ENCODE peak calls at places on chromosomes 12 and 14, in five cellular contexts. P, X, J, A and D are unnamed samples. For H3K4me1, the result is how much of the 10 kb centered on the place peaks cover.

GRCh38 chr14:90545966-90546751 is 149.3 kb downstream of the CALM1 start:
- DNase-seq in X (no peak), P (no peak), J (peak), A (peak), D (no peak)

GRCh38 chr12:128542844-128543243 is 275.9 kb downstream of the TMEM132C start:
- DNase-seq in J (no peak), X (no peak), A (no peak), P (no peak), D (no peak)

GRCh38 chr14:52703225-52703624 is 3.8 kb upstream of the PSMC6 start:
- DNase-seq in A (peak), P (peak), X (no peak), J (peak), D (peak)

GRCh38 chr14:32662234-32662633 is 276.4 kb upstream of the NPAS3 start:
- DNase-seq in J (no peak), P (no peak), X (no peak), A (no peak), D (no peak)

GRCh38 chr12:122871851-122872785 is 23.8 kb downstream of the VPS37B start:
- DNase-seq in A (peak), J (peak), P (peak), X (no peak), D (no peak)

GRCh38 chr12:31728917-31729640 is at the start of gene AMN1:
- DNase-seq in A (peak), J (peak), P (peak), X (peak), D (peak)

GRCh38 chr12:68364893-68365725 is 32.9 kb upstream of the MDM1 start:
- DNase-seq in X (peak), P (peak), A (peak), J (peak), D (peak)

GRCh38 chr12:93245543-93245942 is 132.2 kb upstream of the NUDT4 start:
- DNase-seq in A (no peak), J (no peak), P (no peak), X (no peak), D (no peak)

GRCh38 chr12:121050725-121051124 is 11.7 kb upstream of the OASL start:
- DNase-seq in A (no peak), J (no peak), P (peak), X (no peak), D (no peak)

GRCh38 chr14:74756326-74756725 is 6.8 kb upstream of the YLPM1 start:
- DNase-seq in J (no peak), A (no peak), P (no peak), X (no peak), D (no peak)

GRCh38 chr12:98591209-98591608 is 2.3 kb upstream of the SLC25A3 start:
- DNase-seq in X (no peak), P (peak), J (no peak), A (no peak), D (no peak)

GRCh38 chr14:36805116-36805515 is 143.5 kb downstream of the PAX9 start:
- DNase-seq in A (no peak), P (no peak), X (no peak), J (no peak), D (no peak)

GRCh38 chr12:129401572-129401971 is 502.3 kb downstream of the TMEM132D start:
- DNase-seq in A (peak), J (peak), X (no peak), P (no peak), D (no peak)

GRCh38 chr12:68269727-68270126 is 16.3 kb upstream of the IL22 start:
- DNase-seq in X (no peak), A (no peak), P (no peak), J (no peak), D (no peak)

GRCh38 chr14:69612759-69613145 is 1.4 kb downstream of the SUSD6 start:
- DNase-seq in J (no peak), X (no peak), A (no peak), P (no peak), D (no peak)

GRCh38 chr12:30978639-30979038 is 52.1 kb downstream of the TSPAN11 start:
- DNase-seq in X (no peak), A (no peak), P (no peak), J (no peak), D (no peak)

GRCh38 chr14:103385994-103386491 is 828 bp downstream of the MARK3 start:
- DNase-seq in P (peak), X (no peak), J (peak), A (peak), D (no peak)

GRCh38 chr12:117882603-117883184 is 86.1 kb downstream of the KSR2 start:
- DNase-seq in A (no peak), P (no peak), X (no peak), J (no peak), D (no peak)

GRCh38 chr14:67541448-67542387 is 8.6 kb downstream of the PLEKHH1 start:
- DNase-seq in P (no peak), X (peak), J (peak), A (peak), D (no peak)

GRCh38 chr12:69008510-69008909 is 75.5 kb upstream of the CPM start:
- DNase-seq in P (peak), J (no peak), X (no peak), A (no peak), D (no peak)

GRCh38 chr12:124994435-124994975 is 1.1 kb downstream of the BRI3BP start:
- DNase-seq in P (no peak), X (no peak), A (peak), J (peak), D (no peak)

GRCh38 chr14:102317564-102318248 is 1.8 kb upstream of the ZNF839 start:
- DNase-seq in X (no peak), P (no peak), J (no peak), A (no peak), D (no peak)

GRCh38 chr12:49527361-49528130 is 11.3 kb upstream of the KCNH3 start:
- DNase-seq in P (no peak), J (no peak), A (peak), X (no peak), D (no peak)

GRCh38 chr12:109493938-109494337 is 16.5 kb downstream of the UBE3B start:
- DNase-seq in A (no peak), X (no peak), P (no peak), J (no peak), D (no peak)

GRCh38 chr12:45726594-45727300 is 2.8 kb upstream of the ARID2 start:
- DNase-seq in J (peak), A (peak), X (peak), P (peak), D (peak)

GRCh38 chr14:53064461-53064860 is 88.7 kb downstream of the DDHD1 start:
- DNase-seq in P (peak), A (no peak), J (no peak), X (no peak), D (no peak)

GRCh38 chr12:112904571-112904970 is 2.2 kb upstream of the OAS1 start:
- DNase-seq in X (no peak), J (no peak), A (no peak), P (no peak), D (no peak)

DNA sequence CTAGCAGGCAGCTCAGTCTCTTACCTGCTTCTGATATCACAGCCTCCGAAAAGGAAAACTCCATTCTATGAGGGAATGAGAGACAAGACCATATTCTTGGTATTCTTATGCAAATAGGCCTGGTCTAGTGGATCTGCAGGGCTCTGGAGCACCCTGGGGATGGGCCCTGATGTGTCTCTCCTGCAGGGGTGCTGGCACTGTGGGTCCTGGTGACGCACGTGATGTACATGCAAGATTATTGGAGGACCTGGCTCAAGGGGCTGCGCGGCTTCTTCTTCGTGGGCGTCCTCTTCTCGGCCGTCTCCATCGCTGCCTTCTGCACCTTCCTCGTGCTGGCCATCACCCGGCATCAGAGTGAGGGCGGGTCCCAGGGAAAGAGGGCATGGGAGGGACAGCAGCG is 5.8 kb downstream of the SLC48A1 start:
- DNase-seq in J (no peak), P (no peak), X (peak), A (no peak), D (no peak)
- H3K4me1 ChIP-seq in J (under half), P (under half), X (half or more), A (half or more), D (under half)

DNA sequence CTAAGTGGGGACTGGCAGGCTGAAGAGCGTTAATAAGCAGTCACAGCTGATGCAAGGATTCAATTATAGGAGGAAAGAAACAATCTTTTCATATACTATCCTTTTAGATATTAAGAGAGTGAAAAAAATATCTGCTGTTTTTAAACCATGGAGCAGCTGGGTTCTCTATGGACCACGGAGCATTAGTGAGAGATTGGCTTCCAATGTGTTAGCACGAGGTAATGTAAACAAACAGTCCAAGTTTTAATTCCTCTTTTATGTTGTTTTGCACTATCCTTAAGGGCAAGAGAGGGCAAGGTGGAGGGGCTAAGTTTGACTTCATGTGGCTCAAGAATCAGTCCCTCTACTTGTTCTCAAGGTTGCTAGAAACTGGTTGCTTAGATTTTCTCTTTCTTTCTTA is 30.9 kb downstream of the CDKN1B start:
- DNase-seq in A (no peak), P (no peak), J (no peak), X (no peak), D (no peak)
- TF ChIP-seq CTCF in A (no peak), P (no peak), J (no peak), X (no peak), D (no peak)

GRCh38 chr14:45664668-45665356 is 411.8 kb upstream of the MIS18BP1 start:
- DNase-seq in P (no peak), J (no peak), A (no peak), X (no peak), D (no peak)

GRCh38 chr14:45658226-45658916 is 405.4 kb upstream of the MIS18BP1 start:
- DNase-seq in P (no peak), X (no peak), A (no peak), J (no peak), D (no peak)

GRCh38 chr14:45658917-45659299 is 405.9 kb upstream of the MIS18BP1 start:
- DNase-seq in X (no peak), A (no peak), P (no peak), J (no peak), D (no peak)
- H3K4me3 ChIP-seq in X (no peak), A (no peak), P (no peak), J (no peak), D (no peak)

GRCh38 chr14:61474021-61474420 is 152.6 kb downstream of the PRKCH start:
- DNase-seq in A (no peak), J (no peak), X (no peak), P (no peak), D (no peak)
- H3K4me1 ChIP-seq in A (half or more), J (under half), X (half or more), P (under half), D (half or more)

GRCh38 chr14:24481622-24482324 is 26.3 kb downstream of the CMA1 start:
- DNase-seq in A (peak), J (no peak), X (peak), P (peak), D (no peak)
- TF ChIP-seq CTCF in A (no peak), J (peak), X (peak), P (peak), D (peak)

GRCh38 chr12:6867407-6868210 is at the start of gene TPI1:
- DNase-seq in A (peak), X (peak), P (peak), J (peak), D (peak)

GRCh38 chr12:6868211-6869048 is 1.1 kb downstream of the TPI1 start:
- DNase-seq in P (peak), X (no peak), J (no peak), A (no peak), D (no peak)

GRCh38 chr12:6866920-6867406 is 368 bp upstream of the TPI1 start:
- DNase-seq in A (peak), P (no peak), J (peak), X (no peak), D (no peak)

GRCh38 chr12:6863586-6864321 is 3.6 kb upstream of the TPI1 start:
- DNase-seq in J (no peak), A (no peak), X (no peak), P (no peak), D (no peak)

GRCh38 chr12:6866163-6866919 is 990 bp upstream of the TPI1 start:
- DNase-seq in A (no peak), P (no peak), X (no peak), J (no peak), D (no peak)
- H3K4me3 ChIP-seq in A (peak), P (no peak), X (peak), J (no peak), D (no peak)

GRCh38 chr12:65934480-65935115 is 110.3 kb downstream of the HMGA2 start:
- DNase-seq in P (no peak), J (no peak), X (no peak), A (no peak), D (no peak)

GRCh38 chr12:65935906-65936528 is 111.7 kb downstream of the HMGA2 start:
- DNase-seq in P (no peak), A (no peak), X (no peak), J (no peak), D (no peak)

GRCh38 chr12:65937806-65938205 is 113.5 kb downstream of the HMGA2 start:
- DNase-seq in J (no peak), P (no peak), A (no peak), X (no peak), D (no peak)

GRCh38 chr12:65937181-65937641 is 112.9 kb downstream of the HMGA2 start:
- DNase-seq in J (no peak), P (peak), X (no peak), A (no peak), D (no peak)

GRCh38 chr12:65936529-65936911 is 112.2 kb downstream of the HMGA2 start:
- DNase-seq in J (no peak), P (no peak), X (no peak), A (no peak), D (no peak)
- H3K4me1 ChIP-seq in J (under half), P (under half), X (under half), A (under half), D (half or more)

DNA sequence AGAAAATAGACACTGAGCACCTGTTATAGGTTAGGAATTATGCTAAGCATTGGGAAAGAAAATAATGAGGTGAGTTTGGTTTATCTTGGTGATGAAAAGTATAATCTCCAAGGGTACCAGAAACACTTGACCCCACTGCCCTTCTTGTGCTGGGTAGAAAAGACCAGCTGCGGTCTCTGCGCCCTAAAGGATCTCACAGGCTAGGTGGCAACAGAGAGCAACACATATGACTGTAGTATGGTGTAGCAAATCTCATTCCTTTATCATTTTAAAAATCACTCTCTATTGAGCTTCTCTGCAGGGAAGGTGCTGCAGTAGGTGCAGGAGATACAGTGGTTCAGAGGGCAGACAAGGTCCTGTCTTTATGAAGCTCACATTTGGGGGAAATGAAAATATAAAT is 26.1 kb downstream of the NRXN3 start:
- DNase-seq in J (no peak), X (no peak), P (no peak), A (no peak), D (no peak)
- TF ChIP-seq CTCF in J (no peak), X (no peak), P (no peak), A (no peak), D (peak)